ENCODE peak calls at places on chromosomes 3 and 15, in five cellular contexts. Z, T, J, D and P are unnamed samples.

GRCh38 chr3:31634485-31634884 is 101.8 kb downstream of the STT3B start:
- DNase-seq in T (no peak), J (no peak), D (no peak), Z (no peak), P (no peak)

GRCh38 chr3:59862686-59863085 is 812.9 kb upstream of the CFAP20DC start:
- DNase-seq in D (no peak), T (no peak), Z (no peak), J (no peak), P (no peak)

GRCh38 chr15:78567541-78567940 is 2.2 kb downstream of the CHRNA5 start:
- DNase-seq in T (no peak), Z (no peak), D (no peak), J (no peak), P (no peak)

GRCh38 chr3:11155341-11156025 is 1.2 kb downstream of the HRH1 start:
- DNase-seq in D (no peak), T (peak; percentile 25), J (peak; percentile 78), Z (peak; percentile 80), P (peak; percentile 43)

GRCh38 chr3:188974856-188975611 is 196.7 kb upstream of the TPRG1 start:
- DNase-seq in D (no peak), J (no peak), T (no peak), Z (no peak), P (no peak)

GRCh38 chr3:75101329-75102147 is 487.1 kb upstream of the CNTN3 start:
- DNase-seq in J (no peak), Z (no peak), D (no peak), T (no peak), P (no peak)

GRCh38 chr3:136255672-136256406 is 5.7 kb downstream of the PCCB start:
- DNase-seq in Z (peak; percentile 59), J (no peak), T (no peak), D (no peak), P (no peak)

GRCh38 chr15:73838795-73839565 is 34.4 kb upstream of the TBC1D21 start:
- DNase-seq in Z (no peak), D (no peak), J (no peak), T (no peak), P (no peak)

GRCh38 chr3:46710229-46710628 is 7.4 kb downstream of the PRSS50 start:
- DNase-seq in Z (peak; percentile 13), J (no peak), T (no peak), D (no peak), P (no peak)

GRCh38 chr3:10192953-10193691 is 28.4 kb downstream of the IRAK2 start:
- DNase-seq in Z (peak; percentile 93), T (peak; percentile 77), D (no peak), J (peak; percentile 82), P (no peak)

GRCh38 chr3:60017631-60018030 is 967.8 kb upstream of the CFAP20DC start:
- DNase-seq in Z (no peak), T (peak; percentile 78), J (no peak), D (peak; percentile 9), P (no peak)

GRCh38 chr15:29278436-29279099 is 8.9 kb upstream of the NSMCE3 start:
- DNase-seq in J (no peak), D (no peak), Z (no peak), T (no peak), P (no peak)

GRCh38 chr3:40992023-40992422 is 207.3 kb upstream of the CTNNB1 start:
- DNase-seq in D (no peak), T (no peak), Z (no peak), J (no peak), P (no peak)

GRCh38 chr15:79036323-79036722 is 54.3 kb downstream of the RASGRF1 start:
- DNase-seq in J (no peak), Z (no peak), T (no peak), D (no peak), P (no peak)

GRCh38 chr3:52838561-52839267 is 3.9 kb upstream of the MUSTN1 start:
- DNase-seq in J (no peak), T (no peak), D (no peak), Z (peak; percentile 51), P (no peak)

GRCh38 chr15:31439328-31439727 is 112.7 kb downstream of the KLF13 start:
- DNase-seq in D (no peak), T (peak; percentile 45), J (peak; percentile 75), Z (peak; percentile 78), P (no peak)

GRCh38 chr3:11140054-11140712 is 14.1 kb upstream of the HRH1 start:
- DNase-seq in T (peak; percentile 21), Z (peak; percentile 81), J (peak; percentile 62), D (no peak), P (no peak)

GRCh38 chr3:38315488-38316230 is 30.9 kb upstream of the XYLB start:
- DNase-seq in D (no peak), J (no peak), Z (no peak), T (no peak), P (no peak)

GRCh38 chr15:95843241-95843851 is 487.2 kb upstream of the NR2F2 start:
- DNase-seq in Z (no peak), D (no peak), J (no peak), T (no peak), P (peak; percentile 28)

GRCh38 chr15:59384507-59384906 is 11.8 kb upstream of the MYO1E start:
- DNase-seq in J (no peak), Z (no peak), T (no peak), D (no peak), P (no peak)

GRCh38 chr15:70266412-70267089 is 168.8 kb upstream of the TLE3 start:
- DNase-seq in T (no peak), J (no peak), D (no peak), Z (peak; percentile 80), P (no peak)

GRCh38 chr15:80643296-80643965 is 51.7 kb upstream of the ABHD17C start:
- DNase-seq in Z (no peak), D (no peak), T (no peak), J (no peak), P (no peak)

GRCh38 chr3:129723558-129724324 is 117.3 kb upstream of the PLXND1 start:
- DNase-seq in D (no peak), Z (peak; percentile 58), J (peak; percentile 69), T (no peak), P (no peak)

GRCh38 chr15:64072812-64073211 is 20.8 kb downstream of the CIAO2A start:
- DNase-seq in J (no peak), T (no peak), D (no peak), Z (no peak), P (no peak)

GRCh38 chr3:148833223-148833622 is 5.6 kb downstream of the CPB1 start:
- DNase-seq in T (no peak), Z (no peak), D (no peak), J (no peak), P (no peak)

GRCh38 chr15:96422153-96422552 is 91.7 kb downstream of the NR2F2 start:
- DNase-seq in J (no peak), Z (no peak), T (no peak), D (no peak), P (no peak)

GRCh38 chr3:129001101-129001816 is at the start of gene EFCC1:
- DNase-seq in Z (peak; percentile 66), D (no peak), T (no peak), J (no peak), P (peak; percentile 31)

GRCh38 chr3:50276762-50277101 is 2.2 kb upstream of the LSMEM2 start:
- DNase-seq in D (no peak), T (no peak), Z (no peak), J (no peak), P (no peak)

GRCh38 chr3:153853163-153853562 is 268.0 kb upstream of the ARHGEF26 start:
- DNase-seq in Z (no peak), J (no peak), D (no peak), T (no peak), P (no peak)

GRCh38 chr3:113136529-113136928 is 74.8 kb upstream of the BOC start:
- DNase-seq in J (no peak), T (no peak), D (no peak), Z (no peak), P (peak; percentile 75)

GRCh38 chr15:83436513-83437158 is 10.5 kb upstream of the SH3GL3 start:
- DNase-seq in D (no peak), J (peak; percentile 63), T (no peak), Z (no peak), P (peak; percentile 86)

GRCh38 chr3:53187430-53187829 is 26.4 kb downstream of the PRKCD start:
- DNase-seq in T (no peak), Z (no peak), D (no peak), J (no peak), P (no peak)

GRCh38 chr3:61173685-61174084 is 77.6 kb downstream of the FHIT start:
- DNase-seq in J (no peak), D (no peak), T (no peak), Z (peak; percentile 47), P (no peak)

GRCh38 chr3:140091143-140091542 is 156.2 kb downstream of the CLSTN2 start:
- DNase-seq in J (no peak), Z (no peak), D (no peak), T (no peak), P (no peak)

GRCh38 chr15:76285241-76285825 is 25.9 kb downstream of the ETFA start:
- DNase-seq in D (no peak), J (peak; percentile 53), T (no peak), Z (no peak), P (no peak)

GRCh38 chr3:15804553-15805095 is 6.8 kb upstream of the ANKRD28 start:
- DNase-seq in T (no peak), Z (no peak), D (no peak), J (no peak), P (no peak)